ENCODE peak calls at places on chromosomes 2 and 18, in six cellular contexts. One of them, this sample, is unnamed.

GRCh38 chr2:216648105-216648504 is 14.9 kb downstream of the IGFBP2 start:
- DNase-seq in adrenal gland: no peak
- DNase-seq in right lobe of liver: no peak
- DNase-seq in heart left ventricle: no peak
- DNase-seq in A549: no peak
- DNase-seq in esophagus squamous epithelium: no peak
- DNase-seq in this sample: no peak

GRCh38 chr18:79637181-79637920 is 42.3 kb upstream of the CTDP1 start:
- DNase-seq in adrenal gland: peak
- DNase-seq in right lobe of liver: no peak
- DNase-seq in heart left ventricle: no peak
- DNase-seq in A549: no peak
- DNase-seq in esophagus squamous epithelium: no peak
- DNase-seq in this sample: peak

GRCh38 chr18:75256376-75256775 is 45.8 kb downstream of the TSHZ1 start:
- DNase-seq in adrenal gland: no peak
- DNase-seq in right lobe of liver: no peak
- DNase-seq in heart left ventricle: no peak
- DNase-seq in A549: no peak
- DNase-seq in esophagus squamous epithelium: no peak
- DNase-seq in this sample: no peak

GRCh38 chr2:159148891-159149290 is 137.6 kb downstream of the WDSUB1 start:
- DNase-seq in adrenal gland: no peak
- DNase-seq in right lobe of liver: no peak
- DNase-seq in heart left ventricle: no peak
- DNase-seq in A549: no peak
- DNase-seq in esophagus squamous epithelium: no peak
- DNase-seq in this sample: no peak

GRCh38 chr2:42086500-42086953 is 38.7 kb downstream of the PKDCC start:
- DNase-seq in adrenal gland: peak
- DNase-seq in right lobe of liver: no peak
- DNase-seq in heart left ventricle: no peak
- DNase-seq in A549: peak
- DNase-seq in esophagus squamous epithelium: no peak
- DNase-seq in this sample: no peak

GRCh38 chr18:23723121-23723520 is 33.9 kb downstream of the LAMA3 start:
- DNase-seq in adrenal gland: no peak
- DNase-seq in right lobe of liver: no peak
- DNase-seq in heart left ventricle: no peak
- DNase-seq in A549: no peak
- DNase-seq in esophagus squamous epithelium: no peak
- DNase-seq in this sample: no peak

GRCh38 chr18:52237551-52237950 is 102.4 kb upstream of the DCC start:
- DNase-seq in adrenal gland: no peak
- DNase-seq in right lobe of liver: no peak
- DNase-seq in heart left ventricle: no peak
- DNase-seq in A549: no peak
- DNase-seq in esophagus squamous epithelium: no peak
- DNase-seq in this sample: no peak

GRCh38 chr2:53549497-53549896 is 218.1 kb upstream of the CHAC2 start:
- DNase-seq in adrenal gland: no peak
- DNase-seq in right lobe of liver: no peak
- DNase-seq in heart left ventricle: peak
- DNase-seq in A549: no peak
- DNase-seq in esophagus squamous epithelium: no peak
- DNase-seq in this sample: no peak

GRCh38 chr18:64810354-64810753 is 661.5 kb upstream of the LINC00305 start:
- DNase-seq in adrenal gland: no peak
- DNase-seq in right lobe of liver: no peak
- DNase-seq in heart left ventricle: no peak
- DNase-seq in A549: no peak
- DNase-seq in esophagus squamous epithelium: no peak
- DNase-seq in this sample: no peak

GRCh38 chr18:23838801-23839366 is 149.6 kb downstream of the LAMA3 start:
- DNase-seq in adrenal gland: no peak
- DNase-seq in right lobe of liver: no peak
- DNase-seq in heart left ventricle: no peak
- DNase-seq in A549: no peak
- DNase-seq in esophagus squamous epithelium: no peak
- DNase-seq in this sample: no peak

GRCh38 chr2:121349721-121350401 is 64.9 kb upstream of the TFCP2L1 start:
- DNase-seq in adrenal gland: no peak
- DNase-seq in right lobe of liver: no peak
- DNase-seq in heart left ventricle: no peak
- DNase-seq in A549: no peak
- DNase-seq in esophagus squamous epithelium: no peak
- DNase-seq in this sample: no peak

DNA sequence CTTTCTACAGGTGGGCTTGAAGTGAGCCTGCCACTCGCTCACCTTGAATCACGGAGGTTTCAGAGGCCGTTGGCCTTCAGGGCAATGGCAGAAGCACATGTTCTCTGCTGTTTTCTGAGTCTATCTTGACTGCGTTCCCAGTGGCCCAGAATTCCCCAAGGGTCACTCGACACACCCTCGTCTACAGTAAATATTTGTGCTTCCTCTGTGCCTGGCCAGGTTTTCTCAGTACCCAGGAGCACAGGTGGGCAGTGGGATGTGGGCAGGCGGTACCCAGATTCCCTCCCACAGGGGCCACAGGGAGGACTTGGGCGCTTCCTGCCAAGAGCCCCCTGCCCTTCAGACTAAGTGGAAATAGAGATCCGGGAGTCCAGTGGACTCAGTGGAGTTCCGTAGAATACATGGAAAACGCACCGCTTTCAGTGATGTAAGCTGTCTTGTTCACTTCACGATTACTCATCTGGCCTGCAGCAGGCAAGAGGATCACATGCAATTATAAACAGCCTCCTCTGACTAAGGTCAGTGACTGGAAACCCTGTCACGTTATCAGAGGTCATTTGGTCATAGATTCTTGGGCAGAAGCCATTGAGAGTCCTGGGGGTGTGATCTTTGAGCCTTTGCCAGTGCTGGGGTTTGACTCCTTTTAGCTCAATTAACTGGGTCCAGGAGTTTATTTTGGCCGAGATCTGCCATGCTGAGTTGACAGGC is 179.8 kb downstream of the NEDD4L start:
- DNase-seq in adrenal gland: peak
- DNase-seq in right lobe of liver: peak
- DNase-seq in heart left ventricle: peak
- DNase-seq in A549: peak
- DNase-seq in esophagus squamous epithelium: no peak
- DNase-seq in this sample: no peak
- TF ChIP-seq POLR2A in adrenal gland: no peak
- TF ChIP-seq POLR2A in right lobe of liver: no peak
- TF ChIP-seq POLR2A in heart left ventricle: no peak
- TF ChIP-seq POLR2A in A549: no peak
- TF ChIP-seq POLR2A in esophagus squamous epithelium: no peak
- TF ChIP-seq POLR2A in this sample: no peak

DNA sequence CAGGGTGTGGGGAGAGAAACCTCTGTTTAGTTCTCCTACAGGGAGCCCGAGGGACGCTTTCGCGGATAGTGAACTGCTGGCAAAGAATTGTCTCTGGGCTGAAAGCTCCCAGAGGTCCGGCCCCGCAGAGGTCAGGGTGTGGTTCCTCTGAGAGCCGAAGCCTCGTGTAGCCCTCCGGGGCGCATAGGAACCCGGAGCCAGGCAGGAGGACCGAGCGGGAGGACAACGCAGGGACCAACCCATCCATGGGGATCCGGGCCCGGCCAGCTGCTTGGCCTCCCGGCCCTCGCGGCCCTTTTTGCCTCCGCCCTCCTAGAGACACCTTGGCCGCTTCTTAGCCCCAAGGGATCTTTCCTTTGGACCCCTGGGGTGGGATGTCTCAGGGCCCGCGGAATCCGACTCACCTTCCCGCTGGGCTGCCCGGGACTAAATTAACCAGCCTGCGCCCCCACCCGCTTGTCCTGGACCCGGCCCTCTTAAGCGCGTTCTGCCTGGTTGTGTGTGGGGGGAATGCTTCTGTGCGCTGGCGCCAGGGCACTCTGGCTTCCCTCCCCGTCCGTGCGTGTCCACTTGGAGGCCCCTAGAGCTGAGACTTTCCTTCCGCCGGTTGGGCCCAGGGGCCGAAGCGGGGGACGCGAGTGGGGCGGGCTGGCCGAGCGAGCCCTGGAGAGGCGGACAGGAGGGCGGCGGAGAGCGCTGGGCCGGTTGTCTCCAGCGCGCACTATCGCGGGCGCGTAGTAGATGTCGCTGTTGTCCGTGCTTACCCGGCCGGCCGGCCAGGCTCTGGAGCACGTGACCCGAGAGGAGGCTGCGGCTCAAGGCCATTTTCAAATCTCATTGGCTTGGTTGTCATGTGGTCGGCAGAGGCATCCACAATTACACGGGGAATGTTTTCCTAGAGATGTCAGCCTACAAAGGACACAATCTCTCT is at the start of gene HOXD10:
- DNase-seq in adrenal gland: no peak
- DNase-seq in right lobe of liver: no peak
- DNase-seq in heart left ventricle: no peak
- DNase-seq in A549: peak
- DNase-seq in esophagus squamous epithelium: no peak
- DNase-seq in this sample: no peak
- TF ChIP-seq POLR2A in adrenal gland: no peak
- TF ChIP-seq POLR2A in right lobe of liver: no peak
- TF ChIP-seq POLR2A in heart left ventricle: no peak
- TF ChIP-seq POLR2A in A549: peak
- TF ChIP-seq POLR2A in esophagus squamous epithelium: peak
- TF ChIP-seq POLR2A in this sample: no peak

GRCh38 chr2:11746376-11746806 is at the start of gene LPIN1:
- DNase-seq in adrenal gland: peak
- DNase-seq in right lobe of liver: peak
- DNase-seq in heart left ventricle: peak
- DNase-seq in A549: peak
- DNase-seq in esophagus squamous epithelium: peak
- DNase-seq in this sample: peak
- TF ChIP-seq POLR2A in adrenal gland: peak
- TF ChIP-seq POLR2A in right lobe of liver: peak
- TF ChIP-seq POLR2A in heart left ventricle: peak
- TF ChIP-seq POLR2A in A549: peak
- TF ChIP-seq POLR2A in esophagus squamous epithelium: peak
- TF ChIP-seq POLR2A in this sample: peak

DNA sequence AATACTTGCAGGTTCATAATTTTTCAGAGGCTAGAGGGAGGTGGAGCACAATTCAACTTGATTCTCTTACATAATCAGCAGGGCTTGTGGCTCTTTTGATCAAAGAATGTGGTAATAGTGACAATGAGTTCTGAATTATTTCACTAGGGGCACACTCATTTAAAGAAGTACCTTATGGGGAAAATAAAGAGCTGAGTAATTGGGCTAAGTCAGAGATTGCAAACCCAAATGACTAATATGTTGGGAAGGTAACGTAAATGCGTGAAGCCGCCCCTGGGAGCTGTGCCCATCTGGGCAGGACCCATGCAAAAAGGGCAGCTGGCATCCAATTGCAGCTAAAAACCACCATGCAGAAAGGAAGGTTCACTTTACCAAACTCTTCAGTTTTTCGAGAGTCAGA is 35.3 kb downstream of the NCKAP5 start:
- DNase-seq in adrenal gland: no peak
- DNase-seq in right lobe of liver: no peak
- DNase-seq in heart left ventricle: no peak
- DNase-seq in A549: peak
- DNase-seq in esophagus squamous epithelium: no peak
- DNase-seq in this sample: no peak
- TF ChIP-seq POLR2A in adrenal gland: no peak
- TF ChIP-seq POLR2A in right lobe of liver: no peak
- TF ChIP-seq POLR2A in heart left ventricle: no peak
- TF ChIP-seq POLR2A in A549: no peak
- TF ChIP-seq POLR2A in esophagus squamous epithelium: no peak
- TF ChIP-seq POLR2A in this sample: no peak